ENCODE peak calls at places on chromosomes 4 and X, in eight cellular contexts. One of them, this sample, is unnamed.

GRCh38 chr4:39441593-39441992 is 17.1 kb downstream of the RPL9 start:
- DNase-seq in WTC11: no peak
- DNase-seq in fibroblast of mammary gland: no peak
- DNase-seq in dorsolateral prefrontal cortex: no peak
- DNase-seq in COLO829: no peak
- DNase-seq in pons: no peak
- DNase-seq in T-helper 1 cell: no peak
- DNase-seq in stimulated activated CD8-positive, alpha-beta memory T cell treated with anti-CD3 and anti-CD28 coated beads, Interleukin-12 subunit alpha, Interleukin-12 subunit beta, amount 100 ng/mL, for 4 hours: no peak
- DNase-seq in this sample: no peak

GRCh38 chr4:82044141-82044993 is 329.4 kb downstream of the HNRNPD start:
- DNase-seq in pons: peak
- DNase-seq in WTC11: peak
- DNase-seq in T-helper 1 cell: no peak
- DNase-seq in stimulated activated CD8-positive, alpha-beta memory T cell treated with anti-CD3 and anti-CD28 coated beads, Interleukin-12 subunit alpha, Interleukin-12 subunit beta, amount 100 ng/mL, for 4 hours: no peak
- DNase-seq in COLO829: peak
- DNase-seq in fibroblast of mammary gland: peak
- DNase-seq in dorsolateral prefrontal cortex: peak
- DNase-seq in this sample: peak

GRCh38 chr4:182453830-182454229 is 210.6 kb downstream of the TENM3 start:
- DNase-seq in T-helper 1 cell: no peak
- DNase-seq in fibroblast of mammary gland: no peak
- DNase-seq in COLO829: no peak
- DNase-seq in stimulated activated CD8-positive, alpha-beta memory T cell treated with anti-CD3 and anti-CD28 coated beads, Interleukin-12 subunit alpha, Interleukin-12 subunit beta, amount 100 ng/mL, for 4 hours: no peak
- DNase-seq in dorsolateral prefrontal cortex: no peak
- DNase-seq in pons: no peak
- DNase-seq in WTC11: no peak
- DNase-seq in this sample: no peak

GRCh38 chr4:184824776-184825393 is 883 bp downstream of the ACSL1 start:
- DNase-seq in fibroblast of mammary gland: peak
- DNase-seq in pons: no peak
- DNase-seq in dorsolateral prefrontal cortex: no peak
- DNase-seq in T-helper 1 cell: no peak
- DNase-seq in COLO829: no peak
- DNase-seq in stimulated activated CD8-positive, alpha-beta memory T cell treated with anti-CD3 and anti-CD28 coated beads, Interleukin-12 subunit alpha, Interleukin-12 subunit beta, amount 100 ng/mL, for 4 hours: no peak
- DNase-seq in WTC11: no peak
- DNase-seq in this sample: no peak

GRCh38 chrX:126701380-126701779 is 118.1 kb upstream of the PRR32 start:
- DNase-seq in pons: no peak
- DNase-seq in COLO829: no peak
- DNase-seq in T-helper 1 cell: no peak
- DNase-seq in WTC11: no peak
- DNase-seq in fibroblast of mammary gland: no peak
- DNase-seq in stimulated activated CD8-positive, alpha-beta memory T cell treated with anti-CD3 and anti-CD28 coated beads, Interleukin-12 subunit alpha, Interleukin-12 subunit beta, amount 100 ng/mL, for 4 hours: no peak
- DNase-seq in dorsolateral prefrontal cortex: no peak
- DNase-seq in this sample: no peak

GRCh38 chrX:9928083-9928482 is 39.1 kb upstream of the CLDN34 start:
- DNase-seq in dorsolateral prefrontal cortex: peak
- DNase-seq in T-helper 1 cell: no peak
- DNase-seq in stimulated activated CD8-positive, alpha-beta memory T cell treated with anti-CD3 and anti-CD28 coated beads, Interleukin-12 subunit alpha, Interleukin-12 subunit beta, amount 100 ng/mL, for 4 hours: no peak
- DNase-seq in WTC11: peak
- DNase-seq in COLO829: peak
- DNase-seq in fibroblast of mammary gland: no peak
- DNase-seq in pons: peak
- DNase-seq in this sample: peak

GRCh38 chr4:157045507-157046127 is 30.3 kb upstream of the GLRB start:
- DNase-seq in COLO829: peak
- DNase-seq in T-helper 1 cell: no peak
- DNase-seq in stimulated activated CD8-positive, alpha-beta memory T cell treated with anti-CD3 and anti-CD28 coated beads, Interleukin-12 subunit alpha, Interleukin-12 subunit beta, amount 100 ng/mL, for 4 hours: no peak
- DNase-seq in pons: peak
- DNase-seq in fibroblast of mammary gland: peak
- DNase-seq in WTC11: no peak
- DNase-seq in dorsolateral prefrontal cortex: no peak
- DNase-seq in this sample: peak

GRCh38 chrX:100798815-100799214 is 21.4 kb upstream of the CSTF2 start:
- DNase-seq in COLO829: no peak
- DNase-seq in WTC11: no peak
- DNase-seq in pons: no peak
- DNase-seq in dorsolateral prefrontal cortex: no peak
- DNase-seq in T-helper 1 cell: no peak
- DNase-seq in stimulated activated CD8-positive, alpha-beta memory T cell treated with anti-CD3 and anti-CD28 coated beads, Interleukin-12 subunit alpha, Interleukin-12 subunit beta, amount 100 ng/mL, for 4 hours: no peak
- DNase-seq in fibroblast of mammary gland: no peak
- DNase-seq in this sample: no peak

GRCh38 chr4:186297013-186297645 is 31.1 kb downstream of the F11 start:
- DNase-seq in COLO829: peak
- DNase-seq in pons: peak
- DNase-seq in fibroblast of mammary gland: peak
- DNase-seq in T-helper 1 cell: no peak
- DNase-seq in WTC11: no peak
- DNase-seq in dorsolateral prefrontal cortex: no peak
- DNase-seq in stimulated activated CD8-positive, alpha-beta memory T cell treated with anti-CD3 and anti-CD28 coated beads, Interleukin-12 subunit alpha, Interleukin-12 subunit beta, amount 100 ng/mL, for 4 hours: no peak
- DNase-seq in this sample: peak

GRCh38 chr4:101670897-101671296 is 119.6 kb upstream of the BANK1 start:
- DNase-seq in fibroblast of mammary gland: no peak
- DNase-seq in stimulated activated CD8-positive, alpha-beta memory T cell treated with anti-CD3 and anti-CD28 coated beads, Interleukin-12 subunit alpha, Interleukin-12 subunit beta, amount 100 ng/mL, for 4 hours: no peak
- DNase-seq in T-helper 1 cell: no peak
- DNase-seq in dorsolateral prefrontal cortex: no peak
- DNase-seq in COLO829: no peak
- DNase-seq in pons: no peak
- DNase-seq in WTC11: no peak
- DNase-seq in this sample: no peak

GRCh38 chrX:124940536-124940935 is 379.1 kb upstream of the TEX13C start:
- DNase-seq in dorsolateral prefrontal cortex: no peak
- DNase-seq in WTC11: no peak
- DNase-seq in stimulated activated CD8-positive, alpha-beta memory T cell treated with anti-CD3 and anti-CD28 coated beads, Interleukin-12 subunit alpha, Interleukin-12 subunit beta, amount 100 ng/mL, for 4 hours: no peak
- DNase-seq in T-helper 1 cell: no peak
- DNase-seq in COLO829: no peak
- DNase-seq in pons: peak
- DNase-seq in fibroblast of mammary gland: no peak
- DNase-seq in this sample: no peak

GRCh38 chrX:34866636-34867035 is 76.0 kb upstream of the FAM47B start:
- DNase-seq in fibroblast of mammary gland: peak
- DNase-seq in COLO829: no peak
- DNase-seq in pons: no peak
- DNase-seq in WTC11: no peak
- DNase-seq in T-helper 1 cell: no peak
- DNase-seq in stimulated activated CD8-positive, alpha-beta memory T cell treated with anti-CD3 and anti-CD28 coated beads, Interleukin-12 subunit alpha, Interleukin-12 subunit beta, amount 100 ng/mL, for 4 hours: no peak
- DNase-seq in dorsolateral prefrontal cortex: no peak
- DNase-seq in this sample: no peak

GRCh38 chrX:103362504-103362903 is 6.2 kb downstream of the TCEAL9 start:
- DNase-seq in stimulated activated CD8-positive, alpha-beta memory T cell treated with anti-CD3 and anti-CD28 coated beads, Interleukin-12 subunit alpha, Interleukin-12 subunit beta, amount 100 ng/mL, for 4 hours: no peak
- DNase-seq in fibroblast of mammary gland: peak
- DNase-seq in T-helper 1 cell: no peak
- DNase-seq in dorsolateral prefrontal cortex: no peak
- DNase-seq in WTC11: no peak
- DNase-seq in COLO829: peak
- DNase-seq in pons: no peak
- DNase-seq in this sample: no peak

GRCh38 chrX:137401092-137401491 is 164.8 kb upstream of the ZIC3 start:
- DNase-seq in stimulated activated CD8-positive, alpha-beta memory T cell treated with anti-CD3 and anti-CD28 coated beads, Interleukin-12 subunit alpha, Interleukin-12 subunit beta, amount 100 ng/mL, for 4 hours: no peak
- DNase-seq in WTC11: no peak
- DNase-seq in dorsolateral prefrontal cortex: no peak
- DNase-seq in T-helper 1 cell: no peak
- DNase-seq in COLO829: no peak
- DNase-seq in pons: no peak
- DNase-seq in fibroblast of mammary gland: no peak
- DNase-seq in this sample: no peak

GRCh38 chrX:73215263-73215662 is 612 bp upstream of the NAP1L2 start:
- DNase-seq in COLO829: no peak
- DNase-seq in WTC11: no peak
- DNase-seq in stimulated activated CD8-positive, alpha-beta memory T cell treated with anti-CD3 and anti-CD28 coated beads, Interleukin-12 subunit alpha, Interleukin-12 subunit beta, amount 100 ng/mL, for 4 hours: no peak
- DNase-seq in pons: no peak
- DNase-seq in T-helper 1 cell: no peak
- DNase-seq in dorsolateral prefrontal cortex: no peak
- DNase-seq in fibroblast of mammary gland: no peak
- DNase-seq in this sample: no peak

GRCh38 chr4:7725951-7726350 is 213.7 kb downstream of the AFAP1 start:
- DNase-seq in fibroblast of mammary gland: peak
- DNase-seq in T-helper 1 cell: no peak
- DNase-seq in WTC11: no peak
- DNase-seq in COLO829: no peak
- DNase-seq in pons: no peak
- DNase-seq in stimulated activated CD8-positive, alpha-beta memory T cell treated with anti-CD3 and anti-CD28 coated beads, Interleukin-12 subunit alpha, Interleukin-12 subunit beta, amount 100 ng/mL, for 4 hours: no peak
- DNase-seq in dorsolateral prefrontal cortex: no peak
- DNase-seq in this sample: no peak

GRCh38 chrX:114344756-114345155 is 239.1 kb upstream of the HTR2C start:
- DNase-seq in COLO829: peak
- DNase-seq in T-helper 1 cell: no peak
- DNase-seq in pons: peak
- DNase-seq in WTC11: no peak
- DNase-seq in dorsolateral prefrontal cortex: no peak
- DNase-seq in stimulated activated CD8-positive, alpha-beta memory T cell treated with anti-CD3 and anti-CD28 coated beads, Interleukin-12 subunit alpha, Interleukin-12 subunit beta, amount 100 ng/mL, for 4 hours: no peak
- DNase-seq in fibroblast of mammary gland: peak
- DNase-seq in this sample: peak

GRCh38 chr4:2353222-2354107 is 65.0 kb downstream of the ZFYVE28 start:
- DNase-seq in WTC11: no peak
- DNase-seq in pons: no peak
- DNase-seq in fibroblast of mammary gland: no peak
- DNase-seq in T-helper 1 cell: no peak
- DNase-seq in dorsolateral prefrontal cortex: peak
- DNase-seq in stimulated activated CD8-positive, alpha-beta memory T cell treated with anti-CD3 and anti-CD28 coated beads, Interleukin-12 subunit alpha, Interleukin-12 subunit beta, amount 100 ng/mL, for 4 hours: no peak
- DNase-seq in COLO829: no peak
- DNase-seq in this sample: peak

GRCh38 chr4:81504685-81505598 is 33.2 kb upstream of the RASGEF1B start:
- DNase-seq in fibroblast of mammary gland: peak
- DNase-seq in dorsolateral prefrontal cortex: no peak
- DNase-seq in stimulated activated CD8-positive, alpha-beta memory T cell treated with anti-CD3 and anti-CD28 coated beads, Interleukin-12 subunit alpha, Interleukin-12 subunit beta, amount 100 ng/mL, for 4 hours: peak
- DNase-seq in T-helper 1 cell: peak
- DNase-seq in pons: peak
- DNase-seq in WTC11: no peak
- DNase-seq in COLO829: no peak
- DNase-seq in this sample: no peak

GRCh38 chr4:123443401-123444297 is 47.1 kb downstream of the SPRY1 start:
- DNase-seq in COLO829: peak
- DNase-seq in dorsolateral prefrontal cortex: no peak
- DNase-seq in T-helper 1 cell: no peak
- DNase-seq in WTC11: no peak
- DNase-seq in fibroblast of mammary gland: no peak
- DNase-seq in stimulated activated CD8-positive, alpha-beta memory T cell treated with anti-CD3 and anti-CD28 coated beads, Interleukin-12 subunit alpha, Interleukin-12 subunit beta, amount 100 ng/mL, for 4 hours: no peak
- DNase-seq in pons: peak
- DNase-seq in this sample: peak

GRCh38 chrX:131826572-131826971 is 196.5 kb upstream of the STK26 start:
- DNase-seq in COLO829: no peak
- DNase-seq in WTC11: no peak
- DNase-seq in fibroblast of mammary gland: no peak
- DNase-seq in pons: no peak
- DNase-seq in T-helper 1 cell: no peak
- DNase-seq in dorsolateral prefrontal cortex: no peak
- DNase-seq in stimulated activated CD8-positive, alpha-beta memory T cell treated with anti-CD3 and anti-CD28 coated beads, Interleukin-12 subunit alpha, Interleukin-12 subunit beta, amount 100 ng/mL, for 4 hours: no peak
- DNase-seq in this sample: no peak

This sample was measured in H7.